ENCODE peak calls at places on chromosome 16, in seven cellular contexts. C is fibroblast of pulmonary artery, D is mucosa of descending colon, G is mammary epithelial cell, V is fibroblast of lung, P is astrocyte of the spinal cord, U is hepatocyte. X is an unnamed sample.

GRCh38 chr16:80347900-80348299 is 192.9 kb upstream of the DYNLRB2 start:
- DNase-seq in C (peak), D (no peak), G (no peak), V (peak), P (peak), U (no peak), X (no peak)

GRCh38 chr16:24044467-24044866 is 208.7 kb downstream of the PRKCB start:
- DNase-seq in C (no peak), D (no peak), G (no peak), V (no peak), P (no peak), U (no peak), X (no peak)

GRCh38 chr16:67000384-67001158 is 12.2 kb downstream of the CES4A start:
- DNase-seq in C (peak), D (peak), G (no peak), V (no peak), P (peak), U (peak), X (no peak)

GRCh38 chr16:87602005-87602790 is at the start of gene JPH3:
- DNase-seq in C (no peak), D (no peak), G (no peak), V (no peak), P (no peak), U (peak), X (no peak)

GRCh38 chr16:63539276-63539675 is 1503.0 kb upstream of the CDH8 start:
- DNase-seq in C (peak), D (no peak), G (no peak), V (no peak), P (no peak), U (no peak), X (no peak)

GRCh38 chr16:67537636-67538591 is 9.3 kb downstream of the RIPOR1 start:
- DNase-seq in C (peak), D (peak), G (no peak), V (no peak), P (no peak), U (peak), X (no peak)

GRCh38 chr16:23832882-23833281 is 2.9 kb upstream of the PRKCB start:
- DNase-seq in C (no peak), D (no peak), G (no peak), V (no peak), P (no peak), U (no peak), X (no peak)

GRCh38 chr16:87585452-87586200 is 16.7 kb upstream of the JPH3 start:
- DNase-seq in C (no peak), D (no peak), G (no peak), V (no peak), P (no peak), U (no peak), X (no peak)

GRCh38 chr16:58584831-58585505 is 44.7 kb downstream of the CNOT1 start:
- DNase-seq in C (no peak), D (no peak), G (no peak), V (no peak), P (no peak), U (no peak), X (no peak)

GRCh38 chr16:48125888-48126287 is 29.9 kb downstream of the ABCC12 start:
- DNase-seq in C (no peak), D (no peak), G (no peak), V (no peak), P (no peak), U (no peak), X (no peak)

GRCh38 chr16:82862057-82862456 is 235.3 kb downstream of the CDH13 start:
- DNase-seq in C (no peak), D (no peak), G (no peak), V (no peak), P (no peak), U (no peak), X (no peak)

GRCh38 chr16:86975445-86975844 is 341.7 kb downstream of the C16orf95 start:
- DNase-seq in C (peak), D (no peak), G (peak), V (peak), P (peak), U (no peak), X (peak)

GRCh38 chr16:69253796-69254426 is 57.2 kb upstream of the VPS4A start:
- DNase-seq in C (no peak), D (no peak), G (no peak), V (no peak), P (no peak), U (peak), X (peak)

GRCh38 chr16:75288181-75288580 is 36.8 kb upstream of the BCAR1 start:
- DNase-seq in C (no peak), D (no peak), G (no peak), V (no peak), P (no peak), U (no peak), X (no peak)

GRCh38 chr16:82082543-82083244 is 47.6 kb downstream of the HSD17B2 start:
- DNase-seq in C (no peak), D (peak), G (peak), V (peak), P (peak), U (peak), X (no peak)

GRCh38 chr16:56269824-56270684 is 78.8 kb downstream of the GNAO1 start:
- DNase-seq in C (peak), D (peak), G (no peak), V (no peak), P (peak), U (peak), X (no peak)

GRCh38 chr16:72985148-72985882 is 62.6 kb downstream of the ZFHX3 start:
- DNase-seq in C (peak), D (no peak), G (no peak), V (peak), P (peak), U (no peak), X (no peak)

DNA sequence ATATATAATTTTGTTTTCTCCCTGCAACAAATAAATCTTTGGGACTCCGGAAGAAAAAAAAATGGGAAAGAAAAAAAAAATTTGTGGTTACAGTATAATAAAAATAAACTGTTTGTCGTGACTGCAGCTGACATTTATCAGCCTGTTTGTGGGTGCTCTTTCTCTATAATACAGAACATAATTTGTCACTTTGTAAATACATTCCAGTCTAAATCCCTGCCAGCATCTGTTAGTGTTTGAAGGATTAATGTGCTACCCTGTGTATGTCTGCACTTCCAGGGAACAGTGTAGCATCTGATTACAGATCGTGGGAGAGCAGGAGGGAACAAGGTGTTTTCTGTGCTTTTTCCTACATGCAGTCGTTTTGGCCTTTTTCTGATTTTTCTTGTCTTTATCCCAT is 265.0 kb downstream of the WWOX start:
- DNase-seq in C (no peak), D (no peak), G (no peak), V (peak), P (no peak), U (no peak), X (no peak)
- H3K4me3 ChIP-seq in C (no peak), D (no peak), G (no peak), V (no peak), P (no peak), U (no peak), X (no peak)

DNA sequence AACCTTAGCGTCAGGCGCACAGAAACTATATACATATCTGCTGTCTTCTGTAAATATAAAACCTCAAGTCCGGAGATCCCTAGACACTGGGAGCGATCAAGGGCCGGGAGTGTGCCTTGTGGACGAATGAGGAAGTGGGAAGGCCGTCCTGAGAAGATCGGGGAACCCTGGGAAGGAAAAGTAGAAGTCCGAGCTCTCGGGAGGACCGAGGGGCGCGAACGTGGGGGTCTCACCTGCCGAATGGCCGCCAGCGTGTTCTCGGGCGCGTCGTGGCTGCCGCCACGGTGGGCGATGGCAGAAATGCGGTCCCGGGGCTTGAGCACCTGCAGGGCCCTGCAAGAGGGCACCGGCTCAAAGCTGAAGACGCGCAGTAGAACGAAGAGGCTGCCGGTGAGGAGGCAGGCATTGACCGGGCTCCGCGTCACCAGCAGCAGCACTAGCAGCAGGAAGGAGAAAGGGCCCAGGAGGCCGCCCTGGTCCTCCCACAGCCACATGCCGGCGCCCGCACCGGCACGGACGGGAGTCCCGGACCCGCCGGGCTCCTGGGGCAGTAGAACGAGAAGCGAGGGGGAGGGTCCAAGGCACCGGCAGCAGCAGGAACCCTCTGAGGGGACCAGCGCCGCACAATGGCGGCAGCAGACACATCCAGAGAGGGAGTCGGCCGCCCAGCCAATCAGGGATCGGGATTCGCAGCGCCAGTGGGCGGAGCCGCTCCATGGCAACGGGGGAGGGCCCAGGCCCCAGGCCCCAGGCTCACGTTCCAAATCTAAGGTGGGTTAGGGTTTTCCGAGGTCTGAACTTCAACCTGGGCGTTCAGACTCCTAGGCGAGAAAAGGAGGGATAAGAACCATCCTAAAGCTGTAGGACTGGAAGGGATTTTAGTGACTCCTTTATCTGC is at the start of gene GDE1:
- DNase-seq in C (peak), D (peak), G (peak), V (peak), P (peak), U (peak), X (peak)
- TF ChIP-seq CTCF in C (peak), D (no peak), G (peak), V (peak), P (peak), U (peak), X (peak)

GRCh38 chr16:49491111-49491670 is 117.6 kb downstream of the C16orf78 start:
- DNase-seq in C (no peak), D (no peak), G (no peak), V (no peak), P (no peak), U (no peak), X (no peak)
- H3K4me3 ChIP-seq in C (no peak), D (no peak), G (no peak), V (no peak), P (no peak), U (no peak), X (no peak)

GRCh38 chr16:88681084-88681680 is 5.1 kb downstream of the SNAI3 start:
- DNase-seq in C (no peak), D (peak), G (peak), V (no peak), P (no peak), U (no peak), X (no peak)
- TF ChIP-seq CTCF in C (peak), D (peak), G (peak), V (no peak), P (peak), U (peak), X (peak)

GRCh38 chr16:1560153-1560552 is 26.7 kb downstream of the TMEM204 start:
- DNase-seq in C (no peak), D (no peak), G (no peak), V (no peak), P (no peak), U (no peak), X (no peak)

GRCh38 chr16:1560866-1561265 is 27.4 kb downstream of the TMEM204 start:
- DNase-seq in C (no peak), D (no peak), G (no peak), V (no peak), P (no peak), U (no peak), X (no peak)

GRCh38 chr16:1563786-1564185 is 30.3 kb downstream of the TMEM204 start:
- DNase-seq in C (no peak), D (no peak), G (no peak), V (no peak), P (no peak), U (no peak), X (no peak)

GRCh38 chr16:1561266-1561665 is 27.8 kb downstream of the TMEM204 start:
- DNase-seq in C (no peak), D (no peak), G (no peak), V (no peak), P (no peak), U (no peak), X (no peak)

GRCh38 chr16:1561836-1562235 is 28.4 kb downstream of the TMEM204 start:
- DNase-seq in C (no peak), D (no peak), G (no peak), V (no peak), P (no peak), U (no peak), X (no peak)
- H3K4me3 ChIP-seq in C (no peak), D (no peak), G (no peak), V (no peak), P (no peak), U (no peak), X (no peak)

GRCh38 chr16:10878328-10878643 is 1.3 kb downstream of the CIITA start:
- DNase-seq in C (no peak), D (no peak), G (no peak), V (no peak), P (no peak), U (no peak), X (no peak)

GRCh38 chr16:10881479-10882030 is 4.6 kb downstream of the CIITA start:
- DNase-seq in C (no peak), D (no peak), G (no peak), V (no peak), P (no peak), U (no peak), X (no peak)

GRCh38 chr16:10878644-10879498 is 1.9 kb downstream of the CIITA start:
- DNase-seq in C (peak), D (peak), G (peak), V (peak), P (peak), U (peak), X (no peak)

GRCh38 chr16:10880609-10881452 is 3.8 kb downstream of the CIITA start:
- DNase-seq in C (no peak), D (no peak), G (no peak), V (no peak), P (no peak), U (no peak), X (no peak)

DNA sequence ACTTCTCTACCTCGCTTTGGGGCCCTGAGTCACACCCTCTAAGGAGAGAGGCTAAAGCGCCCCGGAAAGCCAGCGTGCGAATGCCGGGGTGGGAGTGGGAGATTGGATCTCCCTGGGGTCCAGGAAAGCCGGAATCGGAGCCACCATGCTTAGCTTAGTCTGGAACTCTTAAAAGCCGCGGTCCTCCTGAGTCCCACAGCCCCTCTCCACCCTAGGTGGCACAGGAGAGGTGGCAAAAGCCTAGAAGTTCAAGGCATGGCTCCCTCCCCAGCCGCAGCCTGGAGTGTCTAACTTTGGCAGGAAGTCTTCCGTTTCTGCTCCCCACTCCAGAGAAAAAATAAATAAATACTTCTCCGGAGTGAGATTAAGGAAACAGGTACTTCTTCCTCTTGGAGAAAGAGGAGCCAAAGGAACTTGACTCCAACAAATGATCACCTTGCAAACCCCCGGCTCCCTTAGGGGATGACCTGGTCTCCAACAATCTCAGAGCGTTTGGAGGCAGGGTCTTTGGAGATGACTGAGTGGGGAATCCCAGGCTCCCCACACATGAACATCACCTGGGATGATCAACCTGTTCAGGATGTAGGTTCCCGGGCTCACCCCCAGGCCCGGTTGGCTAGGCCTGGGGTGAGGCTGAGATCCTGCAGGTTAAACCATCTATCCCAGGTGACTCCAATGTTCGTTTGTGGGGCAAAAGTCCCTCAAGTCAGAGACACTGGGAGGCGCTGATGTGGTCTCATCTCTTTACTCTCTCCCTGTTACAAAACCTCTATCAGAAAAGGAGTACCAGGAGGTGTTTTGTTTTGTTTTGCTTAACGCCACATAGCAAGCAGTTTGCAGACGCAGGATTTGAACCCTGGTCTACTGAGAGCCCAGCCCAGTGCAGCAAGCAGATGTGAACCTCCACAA is 2.9 kb downstream of the CIITA start:
- DNase-seq in C (no peak), D (no peak), G (no peak), V (no peak), P (no peak), U (no peak), X (no peak)
- TF ChIP-seq CTCF in C (no peak), D (no peak), G (no peak), V (no peak), P (no peak), U (no peak), X (no peak)

GRCh38 chr16:27551046-27551445 is 1.1 kb downstream of the KATNIP start:
- DNase-seq in C (no peak), D (no peak), G (no peak), V (no peak), P (no peak), U (no peak), X (no peak)
- H3K4me3 ChIP-seq in C (peak), D (no peak), G (peak), V (peak), P (peak), U (no peak), X (peak)

GRCh38 chr16:9296273-9296593 is 204.8 kb downstream of the HAPSTR1 start:
- DNase-seq in C (no peak), D (no peak), G (no peak), V (no peak), P (no peak), U (no peak), X (no peak)

GRCh38 chr16:9302102-9302501 is 210.7 kb downstream of the HAPSTR1 start:
- DNase-seq in C (no peak), D (peak), G (no peak), V (no peak), P (no peak), U (no peak), X (no peak)

GRCh38 chr16:9300252-9300651 is 208.8 kb downstream of the HAPSTR1 start:
- DNase-seq in C (no peak), D (no peak), G (no peak), V (no peak), P (no peak), U (no peak), X (no peak)

GRCh38 chr16:9297437-9298113 is 206.1 kb downstream of the HAPSTR1 start:
- DNase-seq in C (no peak), D (no peak), G (no peak), V (no peak), P (no peak), U (peak), X (peak)
- TF ChIP-seq CTCF in C (peak), D (peak), G (peak), V (no peak), P (peak), U (peak), X (peak)

DNA sequence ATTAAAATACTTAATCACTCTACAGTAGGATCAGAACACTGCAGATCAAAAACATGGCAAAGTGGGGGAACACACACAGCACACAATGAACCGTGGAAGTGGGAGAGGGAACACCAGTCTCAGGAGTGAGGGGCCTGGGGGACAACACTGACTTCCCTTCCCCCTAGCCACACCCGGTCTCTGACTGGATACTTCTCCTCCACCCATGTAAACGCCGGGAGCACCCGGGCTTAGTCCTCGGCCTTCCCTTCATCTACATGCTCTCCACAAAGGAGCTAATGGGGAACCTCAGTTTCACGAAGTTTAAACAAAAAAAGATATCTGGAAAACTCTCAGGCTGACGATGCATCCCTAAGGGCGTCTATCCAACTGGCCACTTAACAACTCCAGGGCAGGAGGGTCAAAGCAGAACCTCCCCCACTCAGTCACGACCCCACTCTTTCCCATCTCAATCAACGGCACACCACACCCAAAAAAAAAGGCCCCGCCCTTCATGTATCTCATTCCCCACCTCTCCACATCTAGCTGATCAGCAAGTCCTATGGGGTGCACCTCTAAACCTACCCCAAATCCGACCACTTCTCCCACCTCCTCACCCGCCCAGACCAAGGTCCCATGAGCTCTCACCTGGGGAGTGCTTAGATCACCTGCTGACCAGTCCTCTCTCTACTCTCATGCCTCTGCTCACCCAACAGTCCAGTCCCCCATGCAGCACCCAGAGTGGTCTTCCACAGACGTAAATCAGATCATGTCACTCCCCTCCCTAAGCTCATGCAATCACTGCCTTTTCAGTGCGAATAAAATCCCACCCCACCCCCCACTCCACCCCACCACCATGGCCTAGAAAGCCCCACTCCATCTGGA is 7.4 kb downstream of the ZDHHC7 start:
- DNase-seq in C (no peak), D (no peak), G (no peak), V (peak), P (no peak), U (no peak), X (no peak)
- H3K4me3 ChIP-seq in C (no peak), D (no peak), G (no peak), V (peak), P (no peak), U (no peak), X (no peak)